ENCODE peak calls at places on chromosomes 5 and 9, in nine cellular contexts. K, B, L, J, H, M, F, P and I are unnamed samples. For H3K27me3, the result is how much of the 10 kb centered on the place peaks cover.

GRCh38 chr5:180636403-180637075 is 12.9 kb downstream of the FLT4 start:
- DNase-seq in K (peak), B (no peak), L (no peak), J (no peak), H (no peak), M (peak), F (peak), P (no peak), I (peak)

GRCh38 chr5:56158331-56158960 is 74.7 kb downstream of the ANKRD55 start:
- DNase-seq in K (no peak), B (no peak), L (no peak), J (no peak), H (no peak), M (no peak), F (no peak), P (no peak), I (no peak)

GRCh38 chr9:82404484-82405280 is 416.1 kb downstream of the SPATA31D1 start:
- DNase-seq in K (no peak), B (no peak), L (no peak), J (peak), H (no peak), M (peak), F (peak), P (no peak), I (no peak)

GRCh38 chr5:16464664-16465543 is 696 bp downstream of the ZNF622 start:
- DNase-seq in K (no peak), B (no peak), L (no peak), J (no peak), H (no peak), M (peak), F (no peak), P (no peak), I (no peak)

GRCh38 chr9:133255371-133255940 is 19.5 kb downstream of the ABO start:
- DNase-seq in K (no peak), B (no peak), L (no peak), J (no peak), H (no peak), M (no peak), F (peak), P (no peak), I (no peak)

GRCh38 chr9:13810510-13810909 is 503.4 kb downstream of the NFIB start:
- DNase-seq in K (no peak), B (no peak), L (no peak), J (no peak), H (no peak), M (peak), F (no peak), P (no peak), I (no peak)

GRCh38 chr5:97628011-97628410 is 445.0 kb upstream of the RIOK2 start:
- DNase-seq in K (no peak), B (no peak), L (no peak), J (no peak), H (no peak), M (no peak), F (no peak), P (no peak), I (no peak)

GRCh38 chr9:32378993-32379729 is 5.3 kb upstream of the ACO1 start:
- DNase-seq in K (no peak), B (peak), L (no peak), J (peak), H (no peak), M (peak), F (peak), P (peak), I (no peak)

GRCh38 chr5:54545796-54546195 is 28.2 kb downstream of the SNX18 start:
- DNase-seq in K (no peak), B (no peak), L (no peak), J (no peak), H (no peak), M (no peak), F (no peak), P (peak), I (no peak)

GRCh38 chr5:132909702-132910101 is 36.2 kb downstream of the LEAP2 start:
- DNase-seq in K (no peak), B (no peak), L (no peak), J (no peak), H (no peak), M (no peak), F (no peak), P (no peak), I (no peak)

GRCh38 chr5:132916086-132916485 is 42.6 kb downstream of the LEAP2 start:
- DNase-seq in K (no peak), B (no peak), L (no peak), J (no peak), H (no peak), M (no peak), F (no peak), P (no peak), I (no peak)

DNA sequence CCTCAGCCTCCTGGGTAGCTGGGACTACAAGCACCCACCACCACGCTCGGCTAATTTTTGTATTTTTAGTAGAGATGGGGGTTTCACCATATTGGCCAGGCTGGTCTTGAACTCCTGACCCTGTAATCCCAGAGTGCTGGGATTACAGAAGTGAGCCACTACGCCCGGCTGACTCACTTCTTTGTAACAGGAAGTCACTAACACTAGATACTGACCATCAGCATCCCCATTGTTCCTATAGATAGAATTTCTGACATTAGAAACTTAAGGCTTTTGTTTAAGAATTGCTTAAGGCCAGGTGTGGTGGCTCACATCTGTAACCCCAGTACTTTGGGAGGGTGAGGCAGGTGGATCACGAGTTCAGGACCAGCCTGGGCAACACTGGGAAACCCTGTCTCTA is 42.2 kb downstream of the LEAP2 start:
- DNase-seq in K (no peak), B (no peak), L (no peak), J (no peak), H (no peak), M (no peak), F (no peak), P (peak), I (no peak)
- H3K27me3 ChIP-seq in K (under half), B (under half), L (under half), J (under half), H (under half), M (under half), F (under half), P (under half), I (under half)

GRCh38 chr5:103476776-103477175 is 85.8 kb downstream of the NUDT12 start:
- DNase-seq in K (no peak), B (no peak), L (no peak), J (no peak), H (no peak), M (no peak), F (no peak), P (no peak), I (no peak)

GRCh38 chr5:103472820-103473219 is 89.8 kb downstream of the NUDT12 start:
- DNase-seq in K (no peak), B (no peak), L (no peak), J (no peak), H (no peak), M (peak), F (no peak), P (peak), I (no peak)

GRCh38 chr5:103473725-103474124 is 88.9 kb downstream of the NUDT12 start:
- DNase-seq in K (no peak), B (no peak), L (no peak), J (no peak), H (no peak), M (no peak), F (no peak), P (no peak), I (no peak)

GRCh38 chr5:103475629-103476240 is 86.9 kb downstream of the NUDT12 start:
- DNase-seq in K (no peak), B (no peak), L (no peak), J (no peak), H (no peak), M (peak), F (peak), P (peak), I (no peak)

GRCh38 chr5:103474671-103475070 is 87.9 kb downstream of the NUDT12 start:
- DNase-seq in K (no peak), B (no peak), L (no peak), J (no peak), H (no peak), M (no peak), F (peak), P (no peak), I (no peak)
- TF ChIP-seq CTCF in K (no peak), B (no peak), L (no peak), J (no peak), H (no peak), M (no peak), F (peak), P (no peak), I (no peak)

GRCh38 chr5:1661311-1661710 is 137.6 kb upstream of the LPCAT1 start:
- DNase-seq in K (no peak), B (no peak), L (no peak), J (no peak), H (peak), M (no peak), F (peak), P (no peak), I (peak)
- H3K27me3 ChIP-seq in K (under half), B (under half), L (half or more), J (under half), H (under half), M (under half), F (under half), P (under half), I (half or more)

DNA sequence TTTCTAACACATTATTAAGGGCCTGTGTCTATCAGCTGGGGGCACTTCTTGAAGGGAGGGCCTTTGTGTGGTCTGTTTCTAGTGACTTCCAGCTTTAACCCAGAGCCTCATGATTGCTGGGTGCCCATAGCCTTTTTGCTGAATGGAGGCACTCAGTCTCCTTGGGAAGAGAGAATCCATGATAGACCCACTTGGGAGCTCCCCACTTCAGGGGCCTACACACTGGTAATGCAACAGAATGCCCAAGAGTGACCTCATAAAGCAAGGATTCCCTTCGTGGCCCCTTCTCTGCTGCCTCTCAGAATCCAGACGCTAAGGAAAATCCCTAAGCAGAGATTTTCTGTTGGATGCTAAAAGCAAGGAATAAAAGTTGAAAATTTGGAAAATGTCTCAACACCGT is at the start of gene CATSPER3:
- DNase-seq in K (no peak), B (no peak), L (no peak), J (no peak), H (no peak), M (no peak), F (no peak), P (no peak), I (no peak)
- TF ChIP-seq CTCF in K (no peak), B (no peak), L (no peak), J (no peak), H (no peak), M (no peak), F (no peak), P (no peak), I (no peak)

DNA sequence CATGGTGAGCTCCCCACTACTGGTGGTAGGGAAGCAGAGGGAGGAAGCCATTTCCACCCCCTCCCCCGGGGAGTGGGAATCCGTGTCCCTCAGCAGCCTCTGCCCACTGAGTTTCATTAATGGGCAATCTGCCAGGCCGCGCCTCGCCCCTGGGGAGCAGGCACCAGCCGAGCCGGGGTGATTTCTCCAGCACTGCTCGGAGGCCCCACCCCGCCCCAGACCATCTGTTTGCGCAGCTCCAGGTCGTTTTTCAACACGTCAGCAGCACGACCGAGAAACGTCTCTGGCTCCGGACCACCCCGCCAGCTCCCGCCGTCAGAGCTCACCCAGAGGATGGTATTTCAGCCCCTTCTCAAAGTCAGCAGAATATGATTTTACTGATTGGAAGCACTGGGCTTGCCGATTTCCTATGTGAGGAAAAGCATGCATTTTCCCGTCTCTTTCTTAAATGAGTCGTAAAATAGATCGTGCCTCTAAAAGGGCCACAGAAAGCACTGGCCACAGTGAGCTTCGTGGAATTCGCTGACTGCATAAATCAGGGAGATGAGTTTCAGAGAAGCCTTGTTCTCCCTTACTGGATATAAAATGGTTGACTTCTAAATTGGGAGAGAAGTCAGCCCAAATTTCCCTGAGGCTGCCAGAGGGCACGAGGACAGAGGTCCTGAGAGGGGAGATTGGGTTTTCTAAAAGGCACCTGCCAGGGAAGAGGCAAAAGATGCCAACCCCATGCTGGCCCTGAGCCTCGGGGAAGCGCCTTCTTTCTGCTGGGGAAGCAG is 47.0 kb downstream of the OLFM1 start:
- DNase-seq in K (no peak), B (no peak), L (no peak), J (no peak), H (no peak), M (no peak), F (peak), P (no peak), I (no peak)
- H3K27me3 ChIP-seq in K (under half), B (under half), L (half or more), J (under half), H (under half), M (under half), F (under half), P (under half), I (under half)

GRCh38 chr5:154367101-154367500 is 78.7 kb upstream of the SAP30L start:
- DNase-seq in K (no peak), B (no peak), L (no peak), J (no peak), H (no peak), M (peak), F (no peak), P (peak), I (no peak)

GRCh38 chr5:154366353-154366752 is 79.4 kb upstream of the SAP30L start:
- DNase-seq in K (no peak), B (no peak), L (no peak), J (no peak), H (no peak), M (peak), F (no peak), P (peak), I (no peak)

GRCh38 chr5:154368041-154368800 is 77.6 kb upstream of the SAP30L start:
- DNase-seq in K (no peak), B (no peak), L (no peak), J (peak), H (peak), M (peak), F (peak), P (peak), I (no peak)

GRCh38 chr5:154364845-154365244 is 81.0 kb upstream of the SAP30L start:
- DNase-seq in K (no peak), B (no peak), L (no peak), J (no peak), H (no peak), M (no peak), F (no peak), P (no peak), I (no peak)

DNA sequence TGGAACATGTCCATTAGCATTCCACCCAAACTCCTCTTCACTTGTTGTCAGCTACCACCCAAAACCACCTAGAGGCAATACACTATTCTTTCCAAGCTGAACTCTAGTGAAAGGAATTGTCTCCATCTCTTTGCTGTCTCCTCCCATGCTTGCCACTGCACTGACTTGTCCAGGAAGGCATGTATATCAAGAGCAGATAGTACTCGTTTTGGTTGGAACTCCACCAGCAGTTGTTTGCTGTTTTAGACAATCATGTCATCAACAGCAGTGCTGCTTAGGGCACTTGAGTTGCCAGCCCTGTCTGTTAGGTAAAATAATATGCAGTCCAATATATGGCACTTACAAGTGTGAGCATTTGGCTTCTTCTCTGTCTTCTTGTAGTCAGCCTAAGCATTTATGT is 80.0 kb upstream of the SAP30L start:
- DNase-seq in K (no peak), B (no peak), L (no peak), J (no peak), H (no peak), M (peak), F (no peak), P (peak), I (no peak)
- TF ChIP-seq CTCF in K (no peak), B (no peak), L (no peak), J (no peak), H (no peak), M (no peak), F (no peak), P (no peak), I (no peak)

DNA sequence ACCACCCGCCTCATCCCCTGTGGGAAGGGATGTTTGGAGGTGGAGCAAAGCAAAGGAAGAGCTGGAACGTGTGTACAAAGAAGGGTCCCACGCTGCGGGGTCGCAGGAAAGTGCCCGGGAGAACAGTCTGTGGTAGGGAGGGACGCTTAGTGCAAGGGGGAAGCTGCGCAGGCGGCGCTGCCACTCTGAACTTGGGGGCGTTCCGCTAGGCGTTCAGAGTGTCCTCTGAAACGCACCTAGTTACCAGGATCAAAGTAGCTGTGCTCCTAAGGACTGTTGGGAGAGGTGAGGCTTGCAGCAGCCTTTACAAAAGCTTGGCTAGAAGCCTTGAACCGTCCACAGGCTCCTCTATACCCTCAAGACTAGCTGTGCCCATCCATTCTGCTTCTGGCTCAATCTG is 29.3 kb upstream of the PDE8B start:
- DNase-seq in K (no peak), B (no peak), L (no peak), J (no peak), H (no peak), M (no peak), F (no peak), P (no peak), I (no peak)
- H3K27me3 ChIP-seq in K (under half), B (under half), L (under half), J (under half), H (under half), M (under half), F (half or more), P (under half), I (under half)

DNA sequence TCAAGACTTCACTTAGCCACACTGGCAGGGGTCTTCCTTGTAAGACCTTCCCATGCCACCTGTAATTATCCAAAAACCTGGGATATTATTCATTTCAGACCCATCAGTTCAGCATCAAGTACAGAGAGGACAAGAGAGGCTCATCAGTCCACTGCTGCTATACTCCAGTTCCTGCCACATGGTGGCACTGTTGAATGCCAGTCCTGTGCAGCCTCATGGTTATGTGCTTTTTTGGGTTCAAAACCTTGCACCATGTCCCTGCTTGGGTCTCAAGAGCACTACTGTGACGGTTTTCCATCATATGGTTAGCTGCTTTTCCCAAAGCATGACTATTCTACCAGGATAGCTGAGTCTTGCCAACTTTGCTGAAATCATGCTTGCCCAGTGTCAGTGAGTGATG is 8.5 kb downstream of the PTGS1 start:
- DNase-seq in K (no peak), B (no peak), L (no peak), J (no peak), H (no peak), M (no peak), F (no peak), P (no peak), I (no peak)
- TF ChIP-seq CTCF in K (no peak), B (no peak), L (no peak), J (no peak), H (no peak), M (peak), F (peak), P (peak), I (no peak)